ENCODE peak calls at places on chromosomes 6 and 20, in four cellular contexts. O is AG10803, L is heart right ventricle, T is dorsolateral prefrontal cortex. U is an unnamed sample.

GRCh38 chr20:19233025-19233794 is 20.8 kb downstream of the SLC24A3 start:
- DNase-seq in T (no peak), O (no peak), L (no peak), U (no peak)

GRCh38 chr6:52415917-52416628 is 4.1 kb upstream of the EFHC1 start:
- DNase-seq in L (no peak), T (no peak), O (no peak), U (no peak)

GRCh38 chr6:150752409-150752808 is 113.1 kb upstream of the MTHFD1L start:
- DNase-seq in T (no peak), L (no peak), O (no peak), U (no peak)

GRCh38 chr6:39992861-39993622 is 58.8 kb upstream of the MOCS1 start:
- DNase-seq in O (no peak), L (no peak), T (no peak), U (no peak)

GRCh38 chr6:122207794-122208193 is 191.7 kb upstream of the HSF2 start:
- DNase-seq in L (no peak), T (no peak), O (no peak), U (no peak)

GRCh38 chr6:101393291-101394251 is at the start of gene GRIK2:
- DNase-seq in L (no peak), O (peak; percentile 61), T (peak; percentile 50), U (peak; percentile 47)

GRCh38 chr6:154615483-154616025 is 105.1 kb upstream of the CNKSR3 start:
- DNase-seq in O (peak; percentile 39), L (peak; percentile 61), T (peak; percentile 15), U (no peak)

GRCh38 chr20:7879883-7880282 is 60.4 kb downstream of the HAO1 start:
- DNase-seq in O (peak; percentile 46), T (no peak), L (no peak), U (no peak)

GRCh38 chr6:53418288-53418687 is 69.5 kb upstream of the ELOVL5 start:
- DNase-seq in T (no peak), L (no peak), O (no peak), U (no peak)

DNA sequence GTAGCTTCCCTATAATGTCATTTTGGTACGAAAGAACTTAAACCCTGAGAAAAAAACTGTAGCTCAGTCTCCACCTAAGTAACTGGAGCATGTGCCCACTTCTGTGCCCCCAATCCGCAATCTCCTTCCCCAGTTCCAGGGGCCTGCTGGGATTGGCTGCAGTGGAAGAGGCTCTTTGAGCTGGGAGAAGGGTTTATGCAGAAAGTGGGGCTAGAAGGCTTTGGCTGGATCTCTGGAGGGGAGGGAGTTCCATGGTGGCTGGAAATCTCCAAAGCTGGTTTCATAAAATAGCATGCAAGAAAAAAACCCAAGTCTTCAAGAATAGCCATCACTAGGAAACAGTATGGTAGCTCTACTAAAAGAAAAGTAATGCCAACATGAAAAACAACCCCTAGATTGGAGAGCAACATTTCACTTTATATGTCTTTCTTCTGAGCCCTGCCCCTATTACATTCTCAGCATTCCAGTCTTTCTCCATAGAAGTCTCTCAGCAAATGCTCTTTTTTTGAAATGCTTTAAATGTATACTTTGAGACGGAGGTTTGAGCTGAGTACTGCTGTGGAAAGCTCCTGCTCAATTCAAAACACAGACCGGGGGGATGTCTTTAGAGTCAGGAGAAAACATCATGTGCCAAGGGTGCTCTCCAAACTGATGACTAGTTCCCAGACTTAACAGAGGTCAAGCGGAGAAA is 36.0 kb upstream of the FOXO3 start:
- DNase-seq in L (no peak), O (no peak), T (no peak), U (no peak)
- TF ChIP-seq CTCF in L (no peak), O (no peak), T (no peak), U (no peak)

GRCh38 chr20:17958326-17959256 is 10.0 kb downstream of the SNX5 start:
- DNase-seq in T (no peak), L (no peak), O (peak; percentile 27), U (no peak)
- TF ChIP-seq CTCF in T (no peak), L (peak; percentile 20), O (peak; percentile 36), U (no peak)

GRCh38 chr6:138034229-138034628 is 73.0 kb downstream of the PERP start:
- DNase-seq in O (no peak), T (no peak), L (no peak), U (no peak)

GRCh38 chr6:138035070-138035469 is 72.1 kb downstream of the PERP start:
- DNase-seq in T (no peak), L (no peak), O (no peak), U (peak; percentile 98)

GRCh38 chr6:138036955-138037592 is 70.1 kb downstream of the PERP start:
- DNase-seq in O (no peak), T (no peak), L (no peak), U (no peak)

GRCh38 chr6:138038148-138038870 is 68.9 kb downstream of the PERP start:
- DNase-seq in T (no peak), O (no peak), L (no peak), U (no peak)

DNA sequence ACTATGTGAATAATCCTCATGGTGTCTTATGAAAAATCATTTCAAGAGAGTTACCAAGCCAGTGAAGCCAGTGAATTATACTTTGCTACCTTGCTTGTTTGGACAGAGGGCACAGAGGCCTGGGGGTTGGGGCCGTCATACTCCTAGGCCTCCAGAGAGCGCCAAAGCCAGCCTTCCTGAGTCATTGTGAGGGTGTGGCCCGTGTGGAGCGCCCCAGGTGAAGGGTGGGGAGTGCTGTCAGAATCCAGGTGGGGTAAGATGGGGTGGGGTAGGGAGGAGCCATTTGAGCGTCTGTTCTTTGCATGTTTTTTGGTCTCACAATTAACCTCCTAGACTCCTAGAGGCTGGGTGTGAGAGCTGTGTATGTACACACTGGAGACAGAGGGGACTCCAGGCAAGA is 71.1 kb downstream of the PERP start:
- DNase-seq in T (no peak), L (no peak), O (no peak), U (peak; percentile 82)
- TF ChIP-seq CTCF in T (no peak), L (no peak), O (no peak), U (peak; percentile 27)

DNA sequence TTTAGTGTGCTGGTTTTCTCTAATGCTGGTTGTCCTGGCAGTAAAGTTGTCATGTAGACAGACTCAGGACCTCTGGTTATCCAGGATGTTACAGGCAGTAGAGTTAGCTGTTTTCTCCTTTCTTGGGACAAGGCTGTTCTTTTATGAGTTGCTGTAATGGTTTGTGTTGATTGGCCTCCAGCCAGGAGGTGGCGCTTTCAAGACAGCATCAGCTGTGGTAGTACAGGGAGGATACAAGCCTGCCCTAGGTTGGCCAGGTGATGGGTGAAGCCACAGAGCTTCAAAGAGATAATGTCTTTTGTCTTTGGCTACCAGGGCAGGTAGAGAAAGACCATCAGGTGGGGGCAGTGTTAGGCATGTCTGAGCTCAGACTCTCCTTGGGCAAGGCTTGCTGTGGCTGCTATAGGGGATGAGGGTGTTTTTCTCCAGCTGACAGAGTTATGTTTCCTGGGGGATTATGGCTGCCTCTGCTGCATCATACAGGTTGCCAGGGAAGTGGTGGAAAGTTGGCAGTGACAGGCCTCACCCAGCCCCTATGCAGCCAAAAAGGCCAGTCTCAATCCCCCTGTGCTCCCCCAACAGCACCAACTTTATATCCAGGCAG is 127.2 kb upstream of the TAB2 start:
- DNase-seq in T (no peak), L (no peak), O (no peak), U (no peak)
- TF ChIP-seq CTCF in T (no peak), L (no peak), O (no peak), U (peak; percentile 33)

GRCh38 chr6:78614961-78615360 is 252.4 kb upstream of the IRAK1BP1 start:
- DNase-seq in L (no peak), T (no peak), O (no peak), U (no peak)

GRCh38 chr6:78611097-78611625 is 256.2 kb upstream of the IRAK1BP1 start:
- DNase-seq in T (no peak), O (no peak), L (no peak), U (no peak)

GRCh38 chr6:78607188-78607587 is 260.2 kb upstream of the IRAK1BP1 start:
- DNase-seq in T (no peak), O (peak; percentile 48), L (no peak), U (no peak)

GRCh38 chr6:78615430-78615904 is 251.9 kb upstream of the IRAK1BP1 start:
- DNase-seq in O (no peak), L (no peak), T (no peak), U (no peak)

DNA sequence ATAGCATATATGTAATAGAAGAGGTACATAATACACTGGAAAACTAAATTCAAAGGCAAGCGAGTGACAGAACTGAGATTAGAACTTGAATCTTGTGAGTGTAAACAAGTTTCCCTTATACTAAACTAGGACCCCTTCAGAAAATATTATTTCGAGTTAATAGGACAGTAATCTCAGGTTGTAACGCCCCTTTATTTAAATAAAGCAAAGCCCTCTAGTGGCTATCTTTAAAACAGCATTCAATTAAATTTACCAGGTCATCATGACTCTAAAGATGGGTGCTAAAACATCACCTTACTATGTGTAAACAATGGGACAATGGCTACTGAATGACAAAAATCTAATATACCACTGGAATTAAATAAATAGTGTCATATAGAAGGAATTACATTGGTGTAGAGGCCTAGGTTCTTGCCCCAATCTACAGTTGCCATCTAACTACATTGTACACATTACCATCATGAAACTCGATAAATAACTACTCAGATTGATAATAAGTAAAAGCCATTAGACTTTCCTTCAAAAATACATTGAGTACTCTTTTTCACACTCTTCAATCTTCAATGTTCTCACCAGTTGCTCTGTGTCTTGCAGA is 255.4 kb upstream of the IRAK1BP1 start:
- DNase-seq in T (no peak), O (peak; percentile 23), L (no peak), U (no peak)
- TF ChIP-seq CTCF in T (peak; percentile 45), O (peak; percentile 63), L (peak; percentile 45), U (peak; percentile 73)

GRCh38 chr6:43952746-43953145 is 174.5 kb downstream of the MRPL14 start:
- DNase-seq in L (no peak), O (no peak), T (no peak), U (no peak)
- TF ChIP-seq CTCF in L (no peak), O (peak; percentile 29), T (no peak), U (no peak)

DNA sequence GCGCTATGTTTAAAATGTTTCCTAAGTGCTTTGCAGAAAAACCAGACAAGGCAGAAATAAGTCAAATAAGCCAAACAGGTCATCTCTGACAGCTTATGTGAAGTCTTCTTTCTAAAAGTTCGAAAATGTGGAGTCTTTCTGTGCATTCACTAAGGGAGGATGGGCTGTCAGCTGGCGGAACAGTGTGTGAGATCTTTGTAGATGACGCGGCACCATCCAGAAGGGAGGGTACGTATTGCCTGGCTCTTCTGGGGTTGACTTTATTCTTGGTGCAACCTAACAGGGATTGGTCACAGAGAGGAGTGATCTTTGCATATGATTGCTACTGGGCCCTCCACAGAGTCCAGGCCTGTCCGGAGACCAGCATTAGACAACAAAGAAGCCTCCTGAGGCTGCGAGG is 114.5 kb upstream of the EDN1 start:
- DNase-seq in L (no peak), T (no peak), O (no peak), U (no peak)
- TF ChIP-seq CTCF in L (no peak), T (no peak), O (no peak), U (no peak)

GRCh38 chr6:147925826-147926225 is 416.8 kb upstream of the SASH1 start:
- DNase-seq in O (no peak), L (no peak), T (no peak), U (no peak)
- TF ChIP-seq CTCF in O (no peak), L (no peak), T (no peak), U (no peak)

GRCh38 chr20:4997207-4997606 is 4.1 kb downstream of the SLC23A2 start:
- DNase-seq in L (no peak), O (no peak), T (no peak), U (no peak)

GRCh38 chr20:5001174-5002076 is at the start of gene SLC23A2:
- DNase-seq in O (no peak), T (peak; percentile 21), L (peak; percentile 35), U (no peak)

GRCh38 chr20:5000263-5001173 is 792 bp downstream of the SLC23A2 start:
- DNase-seq in T (peak; percentile 80), O (peak; percentile 21), L (peak; percentile 41), U (peak; percentile 74)

GRCh38 chr20:4999788-5000187 is 1.5 kb downstream of the SLC23A2 start:
- DNase-seq in O (no peak), T (no peak), L (no peak), U (no peak)

GRCh38 chr20:4998160-4998651 is 3.1 kb downstream of the SLC23A2 start:
- DNase-seq in O (no peak), T (no peak), L (no peak), U (no peak)
- TF ChIP-seq CTCF in O (no peak), T (no peak), L (no peak), U (no peak)